ENCODE peak calls at places on chromosomes 12 and 14, in six cellular contexts. O is thoracic aorta, Y is prostate gland, W is heart right ventricle, J is right atrium auricular region, S is brain microvascular endothelial cell. G is an unnamed sample.
A peak's percentile ranks its signal among the peaks of the same experiment; 100 is the strongest.

GRCh38 chr12:50520808-50521207 is 16.0 kb downstream of the DIP2B start:
- DNase-seq in O (no peak), J (no peak), W (peak; percentile 8), S (no peak), Y (no peak), G (no peak)

GRCh38 chr12:3122841-3123678 is 45.9 kb downstream of the TSPAN9 start:
- DNase-seq in W (peak; percentile 86), J (peak; percentile 71), O (peak; percentile 49), S (peak; percentile 69), Y (no peak), G (peak; percentile 14)

GRCh38 chr14:104968153-104968527 is 10.0 kb downstream of the AHNAK2 start:
- DNase-seq in W (peak; percentile 82), O (no peak), S (no peak), J (peak; percentile 72), Y (peak; percentile 66), G (peak; percentile 69)

GRCh38 chr12:68028647-68029046 is 39.4 kb downstream of the IFNG-AS1 start:
- DNase-seq in S (no peak), Y (no peak), W (no peak), O (no peak), J (no peak), G (no peak)

GRCh38 chr12:49974231-49974675 is 1.5 kb downstream of the AQP6 start:
- DNase-seq in W (peak; percentile 67), S (peak; percentile 54), O (no peak), Y (no peak), J (peak; percentile 70), G (peak; percentile 41)

GRCh38 chr14:105294142-105294597 is 6.6 kb downstream of the BRF1 start:
- DNase-seq in O (no peak), S (peak; percentile 55), J (peak; percentile 76), Y (no peak), W (peak; percentile 83), G (no peak)

GRCh38 chr14:105682956-105683570 is 156.7 kb downstream of the TMEM121 start:
- DNase-seq in S (no peak), O (no peak), W (no peak), Y (no peak), J (no peak), G (no peak)

GRCh38 chr14:51308872-51309271 is 68.8 kb downstream of the TMX1 start:
- DNase-seq in J (no peak), W (no peak), O (no peak), S (no peak), Y (no peak), G (no peak)

GRCh38 chr12:51997156-51997555 is 9.6 kb upstream of the TAMALIN start:
- DNase-seq in O (no peak), Y (no peak), S (no peak), W (no peak), J (no peak), G (no peak)

GRCh38 chr12:66596189-66596588 is 82.7 kb downstream of the GRIP1 start:
- DNase-seq in O (no peak), W (no peak), J (no peak), S (no peak), Y (no peak), G (no peak)

GRCh38 chr12:32454075-32454474 is 54.7 kb downstream of the FGD4 start:
- DNase-seq in Y (no peak), J (no peak), O (no peak), W (no peak), S (peak; percentile 34), G (no peak)

GRCh38 chr12:122834921-122835692 is at the start of gene HIP1R:
- DNase-seq in W (no peak), J (no peak), S (no peak), Y (peak; percentile 54), O (no peak), G (no peak)

GRCh38 chr12:132703611-132704010 is 7.0 kb upstream of the PGAM5 start:
- DNase-seq in J (no peak), O (no peak), S (no peak), Y (no peak), W (no peak), G (no peak)

GRCh38 chr12:111699962-111700361 is 14.1 kb downstream of the ACAD10 start:
- DNase-seq in Y (no peak), W (no peak), J (no peak), O (no peak), S (no peak), G (no peak)

GRCh38 chr14:103386632-103387329 is 1.6 kb downstream of the MARK3 start:
- DNase-seq in S (no peak), Y (no peak), O (no peak), J (no peak), W (no peak), G (no peak)

GRCh38 chr12:58470266-58471010 is 449.9 kb downstream of the LRIG3 start:
- DNase-seq in Y (no peak), O (no peak), J (no peak), S (no peak), W (no peak), G (no peak)

GRCh38 chr14:90778468-90779255 is 37.6 kb downstream of the TTC7B start:
- DNase-seq in W (no peak), Y (no peak), J (no peak), O (no peak), S (no peak), G (no peak)

GRCh38 chr12:15627995-15628945 is 160.9 kb downstream of the EPS8 start:
- DNase-seq in J (no peak), Y (no peak), S (no peak), W (no peak), O (no peak), G (no peak)
- H3K27ac ChIP-seq in J (peak overlapping the region; percentile 95), Y (peak overlapping the region; percentile 67), S (peak overlapping the region; percentile 98), W (peak overlapping the region; percentile 82), O (peak overlapping the region; percentile 95), G (peak overlapping the region; percentile 96)

DNA sequence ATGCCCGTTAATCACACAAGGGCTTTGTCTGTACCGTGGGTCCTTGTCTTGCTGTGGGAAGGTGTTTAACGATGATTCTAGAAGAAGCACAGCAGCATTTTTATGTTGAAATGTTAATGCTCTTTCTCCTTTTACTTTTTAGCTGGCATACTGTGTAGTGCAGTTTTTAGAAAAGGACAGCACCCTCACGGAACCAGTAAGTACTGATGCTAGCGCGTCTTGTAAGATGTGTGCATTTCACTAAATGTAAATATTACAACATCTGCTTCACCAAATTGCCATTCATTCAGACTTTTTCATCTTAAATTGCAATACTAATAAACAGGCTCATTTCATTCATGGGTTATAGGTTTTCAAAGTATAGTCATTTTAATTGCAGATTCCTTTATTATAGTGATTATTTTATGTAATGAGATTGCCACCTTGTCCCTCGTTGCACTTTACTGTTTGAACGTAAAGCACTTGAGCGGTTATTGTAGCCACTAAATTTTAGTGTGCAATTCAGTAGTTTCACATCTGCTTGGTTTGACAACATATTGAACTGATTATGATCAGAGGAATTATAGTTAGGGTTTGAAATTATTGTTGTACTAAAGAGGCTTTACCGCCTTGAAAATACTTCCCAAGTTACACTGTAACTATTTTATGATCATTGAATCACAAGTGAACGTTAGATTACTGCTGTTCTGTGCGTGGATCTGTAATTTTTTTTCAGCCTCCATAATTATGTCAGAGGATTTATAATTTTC is 69.8 kb upstream of the DYNC1H1 start:
- DNase-seq in W (no peak), J (no peak), S (no peak), Y (no peak), O (no peak), G (no peak)
- H3K27ac ChIP-seq in W (no peak overlapping the region), J (no peak overlapping the region), S (no peak overlapping the region), Y (no peak overlapping the region), O (no peak overlapping the region), G (no peak overlapping the region)

DNA sequence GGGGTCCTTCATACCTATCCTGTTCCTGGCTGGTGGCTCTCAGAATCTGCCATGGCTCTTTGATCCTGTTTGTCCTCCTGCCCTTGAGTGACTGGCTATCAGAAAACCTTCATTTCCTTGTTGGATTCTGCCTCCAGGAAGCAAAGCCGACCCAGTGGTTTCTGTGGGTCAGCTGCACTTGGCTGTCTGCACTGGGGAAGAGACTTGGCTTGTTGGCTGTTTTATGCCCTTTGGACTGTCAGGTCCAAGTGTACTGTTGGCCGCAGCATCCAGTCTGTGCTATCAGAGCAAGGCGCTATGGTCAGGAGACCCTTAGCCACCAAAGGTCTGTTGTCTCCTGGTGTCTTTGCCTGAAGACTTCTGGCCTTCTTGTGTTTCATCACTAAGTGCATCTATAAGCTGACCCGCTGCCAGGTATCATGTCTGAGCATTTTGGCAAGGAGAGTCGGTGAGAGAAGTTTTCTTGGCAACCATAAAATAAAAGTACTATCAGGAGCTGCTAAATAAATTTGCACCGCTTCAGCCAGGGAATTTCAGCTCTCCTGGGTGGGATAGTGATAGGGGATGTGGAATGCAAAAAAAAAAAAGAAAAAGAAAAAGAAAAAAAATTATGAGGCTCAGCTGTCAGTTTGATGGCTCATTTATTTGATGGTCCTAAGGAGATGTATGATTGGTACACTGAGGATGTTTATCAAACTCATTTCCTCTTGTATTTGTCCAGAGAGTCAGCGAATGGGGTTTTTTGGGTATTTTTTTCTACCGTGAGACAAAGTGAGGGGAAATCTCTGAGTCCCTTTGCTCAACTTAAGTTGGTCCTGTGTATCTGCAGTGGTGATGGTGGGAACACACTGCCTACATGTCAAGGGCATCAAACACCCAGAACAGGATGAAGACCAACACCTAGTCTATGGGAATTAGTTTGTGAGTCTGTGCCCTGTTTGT is 177.2 kb upstream of the HIF1A start:
- DNase-seq in O (no peak), W (no peak), S (no peak), J (no peak), Y (peak; percentile 60), G (no peak)
- H3K27ac ChIP-seq in O (no peak overlapping the region), W (peak overlapping the region; percentile 64), S (no peak overlapping the region), J (peak overlapping the region; percentile 68), Y (peak overlapping the region; percentile 15), G (no peak overlapping the region)

DNA sequence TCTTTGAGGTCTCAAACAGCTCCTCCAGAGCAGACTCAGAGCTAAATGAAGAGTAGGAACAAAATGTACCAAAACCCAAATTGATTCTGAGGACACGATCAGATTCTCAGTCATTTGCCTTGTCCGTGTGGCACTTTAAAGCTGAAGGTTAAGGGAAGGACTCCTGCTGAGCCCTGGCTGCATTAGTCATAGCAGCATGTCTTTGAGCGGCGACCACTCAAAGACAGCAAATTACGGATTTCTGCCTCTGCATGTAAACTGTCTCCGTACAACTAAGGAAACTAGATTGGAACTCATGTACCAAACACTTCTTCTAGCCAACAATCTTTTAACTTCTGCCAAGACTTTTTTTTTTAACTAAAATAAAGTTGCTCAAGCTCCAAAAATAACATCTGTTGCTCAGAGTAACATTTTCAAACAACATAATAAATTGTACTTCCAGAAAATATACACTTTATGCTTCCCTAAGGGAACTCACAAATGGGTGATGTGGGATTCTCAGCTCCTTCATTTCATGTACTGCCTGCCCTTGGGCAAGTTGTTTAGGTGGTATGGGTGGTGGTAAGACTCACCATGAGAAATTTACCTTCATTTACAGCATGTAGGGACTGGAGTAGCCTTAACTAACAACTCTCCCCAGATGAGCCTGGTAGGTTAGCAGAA is 56.1 kb downstream of the RERG start:
- DNase-seq in S (peak; percentile 65), Y (no peak), O (no peak), J (no peak), W (no peak), G (no peak)
- H3K27ac ChIP-seq in S (no peak overlapping the region), Y (peak overlapping the region; percentile 40), O (peak overlapping the region; percentile 65), J (peak overlapping the region; percentile 78), W (peak overlapping the region; percentile 73), G (peak overlapping the region; percentile 43)

G was measured in tibial nerve.